ENCODE peak calls at places on chromosomes 16 and 17, in six cellular contexts. Y is left ventricle myocardium inferior, N is suprapubic skin, R is dorsolateral prefrontal cortex, D is A549, J is HCT116. V is an unnamed sample.

GRCh38 chr17:17379197-17379991 is 76.2 kb downstream of the NT5M start:
- DNase-seq in Y (no peak), N (no peak), R (no peak), D (no peak), J (no peak), V (no peak)

GRCh38 chr17:41869426-41869825 is 4.2 kb upstream of the KLHL11 start:
- DNase-seq in Y (no peak), N (no peak), R (no peak), D (no peak), J (no peak), V (no peak)

GRCh38 chr17:41665566-41666335 is 22.9 kb upstream of the EIF1 start:
- DNase-seq in Y (peak), N (peak), R (peak), D (peak), J (peak), V (peak)

GRCh38 chr17:2070241-2071023 is 15.5 kb downstream of the HIC1 start:
- DNase-seq in Y (no peak), N (no peak), R (no peak), D (no peak), J (no peak), V (no peak)

GRCh38 chr16:48597563-48598392 is 12.2 kb downstream of the N4BP1 start:
- DNase-seq in Y (no peak), N (no peak), R (no peak), D (no peak), J (no peak), V (no peak)

GRCh38 chr16:81409016-81409556 is 35.5 kb upstream of the CMIP start:
- DNase-seq in Y (no peak), N (peak), R (no peak), D (peak), J (no peak), V (no peak)

GRCh38 chr17:38428643-38429371 is 543 bp downstream of the ARHGAP23 start:
- DNase-seq in Y (peak), N (no peak), R (peak), D (no peak), J (no peak), V (no peak)

GRCh38 chr17:17032131-17032692 is 10.0 kb upstream of the MPRIP start:
- DNase-seq in Y (peak), N (no peak), R (peak), D (peak), J (no peak), V (no peak)

GRCh38 chr16:15435216-15435864 is 952 bp downstream of the BMERB1 start:
- DNase-seq in Y (no peak), N (no peak), R (no peak), D (no peak), J (no peak), V (no peak)

GRCh38 chr17:41171881-41172280 is 3.9 kb upstream of the KRTAP4-3 start:
- DNase-seq in Y (no peak), N (no peak), R (no peak), D (no peak), J (no peak), V (no peak)

GRCh38 chr16:21584817-21585216 is 14.6 kb upstream of the METTL9 start:
- DNase-seq in Y (no peak), N (no peak), R (no peak), D (no peak), J (no peak), V (no peak)

GRCh38 chr16:80120899-80121521 is 419.8 kb upstream of the DYNLRB2 start:
- DNase-seq in Y (no peak), N (no peak), R (no peak), D (no peak), J (no peak), V (no peak)

GRCh38 chr16:81313731-81314602 is 795 bp upstream of the GAN start:
- DNase-seq in Y (no peak), N (no peak), R (no peak), D (no peak), J (no peak), V (no peak)

GRCh38 chr17:1896243-1897163 is 66.7 kb downstream of the RPA1 start:
- DNase-seq in Y (no peak), N (no peak), R (no peak), D (no peak), J (no peak), V (no peak)

GRCh38 chr16:824601-825000 is 24.1 kb upstream of the GNG13 start:
- DNase-seq in Y (no peak), N (no peak), R (no peak), D (no peak), J (no peak), V (no peak)

GRCh38 chr17:3892095-3892998 is 506 bp downstream of the CAMKK1 start:
- DNase-seq in Y (peak), N (peak), R (peak), D (peak), J (no peak), V (peak)

GRCh38 chr16:28597692-28598261 is 927 bp upstream of the SULT1A2 start:
- DNase-seq in Y (no peak), N (no peak), R (no peak), D (peak), J (no peak), V (no peak)

GRCh38 chr17:20009302-20010098 is at the start of gene SPECC1:
- DNase-seq in Y (peak), N (peak), R (no peak), D (peak), J (peak), V (peak)

GRCh38 chr17:20010886-20011402 is 1.8 kb downstream of the SPECC1 start:
- DNase-seq in Y (no peak), N (no peak), R (no peak), D (no peak), J (no peak), V (no peak)

GRCh38 chr17:20010099-20010863 is 1.1 kb downstream of the SPECC1 start:
- DNase-seq in Y (peak), N (no peak), R (peak), D (peak), J (peak), V (no peak)

GRCh38 chr17:20008242-20009051 is 712 bp upstream of the SPECC1 start:
- DNase-seq in Y (peak), N (no peak), R (no peak), D (peak), J (no peak), V (peak)

GRCh38 chr17:20009052-20009301 is 182 bp upstream of the SPECC1 start:
- DNase-seq in Y (no peak), N (no peak), R (peak), D (no peak), J (no peak), V (no peak)
- TF ChIP-seq CTCF in Y (no peak), N (no peak), R (no peak), D (peak), J (no peak), V (no peak)

DNA sequence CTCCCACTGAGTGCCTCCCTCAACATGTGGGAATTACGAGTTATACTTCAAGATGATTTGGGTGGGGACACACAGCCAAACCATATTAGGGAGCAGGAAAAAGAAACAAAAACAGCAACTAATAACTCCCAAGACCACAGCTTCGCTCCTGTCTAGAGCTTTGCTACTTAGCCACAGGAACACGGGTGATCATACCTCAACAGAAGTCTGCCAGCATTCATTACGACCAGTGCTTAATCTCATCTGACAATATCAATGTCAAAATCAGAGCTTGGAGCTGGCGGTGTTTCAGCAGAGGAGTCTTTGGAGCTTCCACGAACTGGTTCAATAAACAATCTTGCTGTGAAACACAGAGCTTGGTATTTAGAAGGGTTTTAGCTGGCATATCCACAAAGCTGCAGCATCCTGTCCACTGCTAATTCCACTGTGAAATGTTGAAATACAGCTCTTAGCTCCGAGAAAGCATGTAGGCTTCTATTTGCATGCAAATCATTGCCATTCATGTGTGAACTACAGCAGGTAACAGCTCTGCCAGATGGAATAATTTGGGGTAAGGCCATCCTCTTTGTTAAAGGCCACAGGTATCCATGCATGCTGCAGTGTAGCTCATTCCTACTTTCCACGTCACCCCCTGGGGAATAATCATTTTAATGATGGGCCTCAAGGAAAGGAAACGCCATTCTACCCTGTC is 128.4 kb upstream of the GOT2 start:
- DNase-seq in Y (no peak), N (no peak), R (no peak), D (no peak), J (no peak), V (no peak)
- H3K27ac ChIP-seq in Y (no peak), N (no peak), R (no peak), D (no peak), J (no peak), V (no peak)

GRCh38 chr16:58494981-58495860 is 4.7 kb upstream of the NDRG4 start:
- DNase-seq in Y (peak), N (no peak), R (no peak), D (peak), J (peak), V (no peak)
- TF ChIP-seq CTCF in Y (peak), N (peak), R (peak), D (peak), J (peak), V (no peak)

GRCh38 chr16:85364323-85365040 is 248.6 kb upstream of the GSE1 start:
- DNase-seq in Y (no peak), N (no peak), R (no peak), D (no peak), J (no peak), V (no peak)
- H3K27ac ChIP-seq in Y (no peak), N (peak), R (no peak), D (peak), J (no peak), V (no peak)

GRCh38 chr17:61411114-61411943 is 11.7 kb downstream of the TBX2 start:
- DNase-seq in Y (no peak), N (peak), R (no peak), D (peak), J (no peak), V (no peak)
- TF ChIP-seq CTCF in Y (no peak), N (peak), R (peak), D (peak), J (no peak), V (peak)

GRCh38 chr16:70018254-70018653 is 67.1 kb downstream of the CLEC18A start:
- DNase-seq in Y (no peak), N (no peak), R (no peak), D (peak), J (peak), V (peak)
- H3K27ac ChIP-seq in Y (no peak), N (no peak), R (no peak), D (no peak), J (no peak), V (no peak)

GRCh38 chr17:77606865-77607210 is 351.7 kb upstream of the TNRC6C start:
- DNase-seq in Y (no peak), N (no peak), R (no peak), D (no peak), J (no peak), V (no peak)
- TF ChIP-seq CTCF in Y (peak), N (no peak), R (no peak), D (no peak), J (peak), V (no peak)

GRCh38 chr17:48294989-48295892 is 134.8 kb downstream of the SKAP1 start:
- DNase-seq in Y (no peak), N (no peak), R (no peak), D (peak), J (no peak), V (no peak)
- H3K27ac ChIP-seq in Y (peak), N (peak), R (no peak), D (peak), J (no peak), V (peak)

V was measured in CD4-positive, alpha-beta T cell.